ENCODE peak calls at places on chromosomes 4 and X, in five cellular contexts. A, G, H, W and M are unnamed samples.

GRCh38 chr4:83606898-83607297 is 71.0 kb downstream of the GPAT3 start:
- DNase-seq in G (no peak), H (no peak), A (no peak), W (no peak), M (no peak)

GRCh38 chr4:110411599-110412011 is 64.3 kb upstream of the ENPEP start:
- DNase-seq in W (no peak), H (no peak), G (no peak), A (no peak), M (no peak)

GRCh38 chr4:26217429-26217828 is 103.4 kb upstream of the RBPJ start:
- DNase-seq in G (no peak), A (no peak), H (no peak), W (no peak), M (no peak)

GRCh38 chr4:118774989-118775388 is 60.9 kb downstream of the SEC24D start:
- DNase-seq in W (no peak), H (no peak), G (no peak), A (no peak), M (no peak)

GRCh38 chr4:23937173-23937572 is 47.3 kb upstream of the PPARGC1A start:
- DNase-seq in G (no peak), H (peak; percentile 35), A (no peak), W (no peak), M (no peak)

GRCh38 chr4:68175562-68176155 is 46.0 kb upstream of the TMPRSS11F start:
- DNase-seq in H (peak; percentile 89), A (no peak), G (peak; percentile 29), W (no peak), M (peak; percentile 5)

GRCh38 chr4:7037425-7037824 is 5.7 kb upstream of the TADA2B start:
- DNase-seq in H (no peak), G (no peak), W (no peak), A (no peak), M (no peak)

GRCh38 chr4:92387459-92388069 is 83.8 kb downstream of the GRID2 start:
- DNase-seq in H (peak; percentile 79), W (no peak), A (no peak), G (peak; percentile 15), M (no peak)

GRCh38 chrX:110219920-110220319 is 98.0 kb downstream of the AMMECR1 start:
- DNase-seq in G (peak; percentile 11), H (peak; percentile 14), W (no peak), A (no peak), M (no peak)

GRCh38 chr4:187354740-187355139 is 631.1 kb upstream of the FAT1 start:
- DNase-seq in H (no peak), W (no peak), A (no peak), G (no peak), M (no peak)

GRCh38 chrX:148885203-148885602 is 384.8 kb downstream of the AFF2 start:
- DNase-seq in G (no peak), A (no peak), W (no peak), H (no peak), M (no peak)

GRCh38 chrX:129983575-129984131 is 1.2 kb downstream of the BCORL1 start:
- DNase-seq in G (no peak), W (peak; percentile 13), A (peak; percentile 65), H (peak; percentile 50), M (no peak)

GRCh38 chrX:148135738-148136137 is 154.6 kb downstream of the FMR1NB start:
- DNase-seq in H (no peak), A (no peak), W (no peak), G (no peak), M (no peak)

GRCh38 chrX:108537005-108537404 is 97.4 kb downstream of the COL4A5 start:
- DNase-seq in G (peak; percentile 21), H (peak; percentile 64), W (no peak), A (no peak), M (no peak)

GRCh38 chr4:76783836-76784235 is 114.1 kb downstream of the SOWAHB start:
- DNase-seq in A (no peak), W (no peak), G (peak; percentile 40), H (no peak), M (no peak)

GRCh38 chr4:37873383-37873782 is 17.5 kb upstream of the TBC1D1 start:
- DNase-seq in A (no peak), W (no peak), H (peak; percentile 84), G (no peak), M (no peak)

GRCh38 chrX:10620121-10620699 is at the start of gene MID1:
- DNase-seq in H (peak; percentile 89), G (peak; percentile 71), A (peak; percentile 90), W (peak; percentile 71), M (no peak)

GRCh38 chr4:127632420-127633403 is at the start of gene INTU:
- DNase-seq in H (peak; percentile 99), G (peak; percentile 84), A (peak; percentile 97), W (peak; percentile 93), M (no peak)

GRCh38 chrX:30653415-30654131 is at the start of gene GK:
- DNase-seq in A (peak; percentile 64), G (peak; percentile 35), H (peak; percentile 27), W (no peak), M (no peak)

GRCh38 chrX:44244008-44244407 is 99.5 kb downstream of the EFHC2 start:
- DNase-seq in H (peak; percentile 72), A (no peak), W (no peak), G (peak; percentile 9), M (no peak)

GRCh38 chr4:88962430-88962829 is 94.6 kb downstream of the FAM13A start:
- DNase-seq in H (no peak), W (no peak), A (no peak), G (no peak), M (no peak)

GRCh38 chr4:88964450-88964849 is 92.5 kb downstream of the FAM13A start:
- DNase-seq in W (no peak), G (peak; percentile 29), A (no peak), H (peak; percentile 57), M (no peak)

GRCh38 chr4:88963817-88964216 is 93.2 kb downstream of the FAM13A start:
- DNase-seq in G (peak; percentile 33), H (peak; percentile 63), W (no peak), A (no peak), M (no peak)

GRCh38 chr4:88967883-88968316 is 89.1 kb downstream of the FAM13A start:
- DNase-seq in H (no peak), A (no peak), G (no peak), W (no peak), M (no peak)

GRCh38 chr4:88965053-88965452 is 91.9 kb downstream of the FAM13A start:
- DNase-seq in G (no peak), W (no peak), A (no peak), H (no peak), M (no peak)
- H3K4me1 ChIP-seq in G (peaks cover 10% of the 10 kb centered on the region), W (no peaks in the 10 kb centered on the region), A (no peaks in the 10 kb centered on the region), H (peaks cover 33% of the 10 kb centered on the region), M (peaks cover 7% of the 10 kb centered on the region)

DNA sequence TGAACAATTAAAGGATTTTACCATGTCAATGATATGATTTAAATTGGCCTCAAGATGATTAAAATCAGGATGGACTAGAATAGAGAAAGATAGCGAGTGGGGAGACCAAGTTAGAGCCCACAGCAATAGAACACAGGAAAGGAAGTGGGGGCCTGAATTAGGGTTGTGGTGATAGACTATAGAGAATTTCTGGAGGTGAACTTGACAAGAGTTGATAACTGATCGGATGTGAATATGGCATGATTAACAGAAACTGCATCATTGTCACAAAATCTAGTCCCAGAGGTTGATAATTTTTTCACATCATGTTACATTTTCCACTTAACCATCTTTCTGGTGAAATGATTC is 26.3 kb upstream of the TRPC3 start:
- DNase-seq in G (no peak), W (no peak), A (no peak), H (no peak), M (no peak)
- H3K4me3 ChIP-seq in G (no peak overlapping the region), W (no peak overlapping the region), A (no peak overlapping the region), H (no peak overlapping the region), M (no peak overlapping the region)

DNA sequence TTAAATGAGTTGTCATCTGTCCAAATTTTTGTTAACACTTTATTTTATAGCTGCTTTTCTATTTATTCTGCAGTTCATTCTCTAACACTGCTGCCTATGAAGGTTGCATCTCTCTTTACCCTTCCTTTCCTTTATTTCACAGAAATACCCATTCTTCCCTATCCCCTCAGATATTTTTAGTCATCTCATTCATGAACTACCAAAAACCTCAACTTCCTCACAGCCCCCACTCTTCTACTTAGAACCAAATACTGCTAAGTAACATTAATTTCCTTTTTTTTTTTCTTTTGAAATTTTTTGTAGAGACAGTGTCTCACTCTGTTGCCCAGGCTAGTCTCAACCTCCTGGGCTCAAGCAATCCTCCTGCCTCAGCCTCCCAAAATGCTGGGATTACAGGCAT is 10.0 kb downstream of the SNX12 start:
- DNase-seq in H (no peak), W (no peak), A (no peak), G (no peak), M (no peak)
- H3K4me1 ChIP-seq in H (peaks cover 13% of the 10 kb centered on the region), W (no peaks in the 10 kb centered on the region), A (no peaks in the 10 kb centered on the region), G (peaks cover 12% of the 10 kb centered on the region), M (peaks cover 4% of the 10 kb centered on the region)

GRCh38 chrX:68945081-68945602 is 116.3 kb downstream of the EFNB1 start:
- DNase-seq in A (no peak), G (no peak), W (no peak), H (no peak), M (no peak)
- H3K4me3 ChIP-seq in A (no peak overlapping the region), G (no peak overlapping the region), W (no peak overlapping the region), H (no peak overlapping the region), M (no peak overlapping the region)

GRCh38 chrX:63354484-63354883 is 3.4 kb upstream of the SPIN4 start:
- DNase-seq in H (no peak), W (no peak), G (no peak), A (no peak), M (no peak)

GRCh38 chrX:63349307-63349706 is 1.8 kb downstream of the SPIN4 start:
- DNase-seq in G (peak; percentile 5), H (peak; percentile 10), W (no peak), A (no peak), M (no peak)

GRCh38 chrX:63350979-63351616 is at the start of gene SPIN4:
- DNase-seq in H (peak; percentile 91), A (peak; percentile 90), W (peak; percentile 82), G (peak; percentile 81), M (peak; percentile 31)

GRCh38 chrX:63350551-63350950 is 581 bp downstream of the SPIN4 start:
- DNase-seq in H (peak; percentile 42), G (no peak), A (no peak), W (peak; percentile 14), M (peak; percentile 45)
- H3K4me1 ChIP-seq in H (no peaks in the 10 kb centered on the region), G (no peaks in the 10 kb centered on the region), A (no peaks in the 10 kb centered on the region), W (no peaks in the 10 kb centered on the region), M (no peaks in the 10 kb centered on the region)

GRCh38 chrX:38327007-38327774 is at the start of gene RPGR:
- DNase-seq in H (peak; percentile 95), W (peak; percentile 89), G (peak; percentile 89), A (peak; percentile 97), M (peak; percentile 87)

GRCh38 chrX:38327775-38328081 is 419 bp upstream of the RPGR start:
- DNase-seq in A (no peak), W (no peak), H (no peak), G (no peak), M (no peak)

GRCh38 chrX:38320819-38321218 is 6.5 kb downstream of the RPGR start:
- DNase-seq in W (no peak), A (no peak), G (no peak), H (no peak), M (no peak)

GRCh38 chrX:38326086-38326485 is 1.2 kb downstream of the RPGR start:
- DNase-seq in G (no peak), W (no peak), A (no peak), H (no peak), M (no peak)
- H3K4me3 ChIP-seq in G (peak overlapping the region; percentile 95), W (peak overlapping the region; percentile 62), A (peak overlapping the region; percentile 65), H (peak overlapping the region; percentile 80), M (peak overlapping the region; percentile 69)

DNA sequence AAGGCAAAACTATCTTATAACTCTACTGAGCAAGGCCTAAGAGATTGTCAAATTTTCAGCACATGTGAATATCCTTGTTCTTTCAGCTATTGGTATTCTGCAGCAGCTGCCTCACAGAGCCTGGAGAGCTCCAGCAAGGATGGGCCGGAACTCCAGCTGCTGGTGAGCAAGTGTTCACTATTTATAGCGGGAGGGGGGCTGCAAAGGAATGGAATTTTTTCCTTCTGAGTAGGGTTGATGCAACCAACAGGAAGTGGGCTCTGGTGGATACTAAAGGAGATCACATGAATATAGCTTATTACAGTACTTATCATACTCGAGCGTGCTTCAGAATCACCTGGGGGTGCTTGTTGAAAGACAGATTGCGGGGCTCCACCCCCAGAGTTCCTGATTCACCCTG is 20.2 kb upstream of the SETD7 start:
- DNase-seq in H (no peak), W (no peak), G (no peak), A (no peak), M (no peak)
- H3K4me1 ChIP-seq in H (peaks cover 4% of the 10 kb centered on the region), W (no peaks in the 10 kb centered on the region), G (no peaks in the 10 kb centered on the region), A (no peaks in the 10 kb centered on the region), M (no peaks in the 10 kb centered on the region)